ENCODE peak calls at places on chromosomes 4 and X, in four cellular contexts. J, O, S and D are unnamed samples.
A peak's percentile ranks its signal among the peaks of the same experiment; 100 is the strongest.

GRCh38 chrX:69424161-69424560 is 80.0 kb upstream of the NALF2 start:
- DNase-seq in S (no peak), O (no peak), J (no peak), D (no peak)

GRCh38 chrX:39301041-39301440 is 499.8 kb downstream of the MID1IP1 start:
- DNase-seq in S (no peak), J (no peak), O (no peak), D (no peak)

GRCh38 chr4:34250562-34250961 is 1993.8 kb downstream of the ARAP2 start:
- DNase-seq in S (peak; percentile 4), J (no peak), O (no peak), D (no peak)

GRCh38 chr4:47122592-47123291 is 91.4 kb downstream of the GABRB1 start:
- DNase-seq in S (peak; percentile 35), O (peak; percentile 4), J (no peak), D (no peak)

GRCh38 chrX:3950373-3950772 is 236.9 kb upstream of the PRKX start:
- DNase-seq in O (no peak), S (peak; percentile 56), J (no peak), D (no peak)

GRCh38 chr4:140659935-140660710 is 91.4 kb upstream of the UCP1 start:
- DNase-seq in J (no peak), S (no peak), O (no peak), D (no peak)

GRCh38 chr4:112329672-112330372 is 32.7 kb downstream of the ALPK1 start:
- DNase-seq in S (no peak), J (no peak), O (no peak), D (no peak)

GRCh38 chr4:108192056-108192455 is 23.3 kb upstream of the LEF1 start:
- DNase-seq in J (no peak), S (no peak), O (no peak), D (no peak)

GRCh38 chrX:20521245-20521644 is 254.5 kb upstream of the RPS6KA3 start:
- DNase-seq in J (no peak), O (no peak), S (no peak), D (no peak)

GRCh38 chr4:158782539-158783360 is 13.9 kb downstream of the FNIP2 start:
- DNase-seq in O (no peak), J (no peak), S (no peak), D (no peak)

GRCh38 chrX:115058276-115058675 is 40.9 kb upstream of the IL13RA2 start:
- DNase-seq in O (peak; percentile 71), J (no peak), S (no peak), D (no peak)

GRCh38 chr4:77777135-77777777 is 41.9 kb downstream of the CNOT6L start:
- DNase-seq in J (no peak), O (no peak), S (no peak), D (no peak)

GRCh38 chr4:144589512-144589911 is 56.4 kb upstream of the HHIP start:
- DNase-seq in J (no peak), S (no peak), O (no peak), D (no peak)

GRCh38 chr4:8201341-8201781 is 2.3 kb downstream of the SH3TC1 start:
- DNase-seq in J (no peak), S (no peak), O (no peak), D (peak; percentile 59)

GRCh38 chr4:26033389-26033788 is 119.4 kb downstream of the SMIM20 start:
- DNase-seq in J (no peak), O (no peak), S (no peak), D (no peak)

GRCh38 chrX:48540015-48540350 is 469 bp downstream of the TBC1D25 start:
- DNase-seq in J (no peak), O (no peak), S (no peak), D (no peak)

GRCh38 chrX:45710081-45710801 is 509.6 kb upstream of the DIPK2B start:
- DNase-seq in J (no peak), O (peak; percentile 66), S (peak; percentile 81), D (no peak)

GRCh38 chrX:24229967-24230366 is 80.4 kb downstream of the ZFX start:
- DNase-seq in S (no peak), O (no peak), J (no peak), D (no peak)

GRCh38 chrX:115017455-115017854 is at the start of gene IL13RA2:
- DNase-seq in O (no peak), S (no peak), J (no peak), D (no peak)

GRCh38 chrX:97446298-97446882 is 562.7 kb downstream of the RPA4 start:
- DNase-seq in S (no peak), O (no peak), J (no peak), D (no peak)

GRCh38 chr4:5708171-5708828 is at the start of gene EVC2:
- DNase-seq in J (peak; percentile 82), S (no peak), O (peak; percentile 36), D (no peak)

GRCh38 chr4:1928356-1929235 is 57.4 kb downstream of the NSD2 start:
- DNase-seq in S (no peak), O (no peak), J (no peak), D (no peak)

GRCh38 chrX:155874571-155875244 is 6.4 kb upstream of the VAMP7 start:
- DNase-seq in J (no peak), S (no peak), O (no peak), D (no peak)

GRCh38 chrX:71118985-71119535 is 664 bp downstream of the MED12 start:
- DNase-seq in J (no peak), S (no peak), O (no peak), D (no peak)

GRCh38 chr4:60531790-60532189 is 668.3 kb upstream of the ADGRL3 start:
- DNase-seq in S (no peak), O (no peak), J (no peak), D (no peak)

GRCh38 chrX:9573282-9574106 is 108.6 kb downstream of the TBL1X start:
- DNase-seq in O (no peak), S (no peak), J (no peak), D (no peak)

GRCh38 chr4:188892837-188893236 is 753.6 kb downstream of the TRIML1 start:
- DNase-seq in S (no peak), J (no peak), O (no peak), D (no peak)

DNA sequence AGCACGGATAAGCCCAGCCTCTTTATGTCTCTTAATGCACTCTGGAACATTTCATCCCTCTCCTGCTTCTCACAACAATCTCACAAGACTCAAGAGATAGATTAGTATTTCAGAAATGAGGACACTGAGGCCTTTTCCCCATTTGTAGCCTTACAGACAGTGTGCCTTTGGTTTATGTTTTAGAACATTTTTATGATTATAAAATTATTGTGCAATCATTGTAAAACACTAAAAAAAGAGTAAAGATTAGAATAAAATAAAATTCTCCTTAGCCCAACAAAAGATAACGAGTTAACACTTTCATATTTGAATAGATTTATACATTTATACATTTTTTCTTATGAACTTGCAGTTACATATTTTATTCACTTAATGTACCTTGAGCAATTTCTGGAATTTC is 748.7 kb downstream of the TRIML1 start:
- DNase-seq in J (no peak), O (no peak), S (no peak), D (no peak)
- TF ChIP-seq CTCF in J (no peak), O (no peak), S (no peak), D (no peak)

GRCh38 chrX:35665311-35665710 is 132.8 kb upstream of the MAGEB16 start:
- DNase-seq in O (no peak), S (peak; percentile 9), J (no peak), D (no peak)

GRCh38 chrX:35664838-35665237 is 133.3 kb upstream of the MAGEB16 start:
- DNase-seq in O (no peak), J (no peak), S (peak; percentile 2), D (no peak)
- TF ChIP-seq CTCF in O (no peak), J (no peak), S (no peak), D (no peak)

DNA sequence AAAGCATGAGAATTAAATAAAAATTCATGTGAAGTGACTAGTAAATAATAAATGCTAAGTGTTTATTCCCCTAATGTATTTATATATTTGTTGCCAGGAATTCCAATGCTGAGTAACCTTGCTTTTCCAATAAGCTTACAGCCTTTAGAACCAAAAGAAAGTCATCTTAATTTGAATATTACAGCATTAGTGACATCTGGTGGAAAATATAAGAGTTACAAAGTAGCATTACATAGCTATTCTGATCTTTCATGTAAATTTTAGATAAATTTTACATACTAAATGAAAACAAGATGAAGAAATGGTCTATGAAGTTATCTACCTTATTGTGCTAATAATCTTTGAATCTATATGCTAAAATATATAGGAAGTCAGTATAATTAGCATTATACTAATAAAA is 10.4 kb downstream of the MAD2L1 start:
- DNase-seq in J (no peak), S (no peak), O (no peak), D (no peak)
- TF ChIP-seq CTCF in J (peak; percentile 12), S (no peak), O (peak; percentile 35), D (no peak)

DNA sequence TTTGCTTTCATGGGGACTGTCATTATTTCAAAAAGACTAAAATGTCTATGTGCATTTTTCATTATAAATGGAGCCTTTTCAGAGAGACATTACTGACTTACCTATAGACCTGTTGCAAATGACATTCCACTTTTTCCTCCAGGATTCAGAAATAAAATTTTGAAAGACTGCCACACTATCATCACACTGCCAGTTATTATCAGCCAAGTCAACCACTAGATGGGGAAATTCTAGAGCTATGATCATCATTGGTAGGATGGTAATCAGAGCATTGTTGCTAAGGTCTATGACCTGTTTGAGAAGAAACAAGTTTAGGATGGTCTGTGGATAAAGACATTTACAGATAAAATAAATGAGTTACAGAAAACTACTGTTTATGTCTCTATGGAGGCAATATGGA is 22.5 kb downstream of the LRRC66 start:
- DNase-seq in S (no peak), O (no peak), J (no peak), D (no peak)
- TF ChIP-seq CTCF in S (peak; percentile 28), O (no peak), J (no peak), D (no peak)

GRCh38 chr4:113689394-113689793 is 72.1 kb downstream of the CAMK2D start:
- DNase-seq in S (no peak), J (no peak), O (no peak), D (no peak)

GRCh38 chr4:113682730-113683129 is 78.8 kb downstream of the CAMK2D start:
- DNase-seq in S (no peak), O (no peak), J (no peak), D (no peak)

GRCh38 chr4:113683143-113683542 is 78.4 kb downstream of the CAMK2D start:
- DNase-seq in O (no peak), S (no peak), J (no peak), D (peak; percentile 33)

GRCh38 chr4:113686950-113687718 is 74.4 kb downstream of the CAMK2D start:
- DNase-seq in J (no peak), S (no peak), O (no peak), D (no peak)

DNA sequence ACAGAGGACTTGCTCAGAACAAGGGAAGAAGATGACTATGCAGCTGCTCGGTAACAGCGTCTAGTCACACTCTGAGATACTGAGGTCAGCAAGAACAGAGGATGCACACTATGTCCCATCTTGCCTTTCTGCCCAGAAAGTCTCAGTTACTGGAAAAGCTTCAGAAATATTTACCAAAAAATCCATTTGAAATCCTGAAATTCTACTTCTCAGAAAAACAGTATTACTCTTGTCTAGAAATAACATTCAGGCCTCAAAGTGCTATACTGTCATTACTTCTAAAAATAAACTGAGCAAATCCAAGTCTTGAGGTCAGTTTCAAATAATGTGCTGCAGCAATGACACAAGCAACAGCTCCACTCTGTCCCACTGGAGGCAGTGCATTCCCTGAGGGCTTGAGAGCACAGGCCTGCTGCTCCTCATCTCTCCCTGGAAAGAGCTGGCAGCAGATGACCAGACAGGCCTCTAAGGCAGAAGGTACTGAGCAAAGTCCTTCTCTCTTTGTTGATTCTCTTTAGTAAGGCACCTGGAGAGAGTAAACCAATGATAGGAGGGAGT is 76.9 kb downstream of the CAMK2D start:
- DNase-seq in O (no peak), S (no peak), J (peak; percentile 83), D (no peak)
- TF ChIP-seq CTCF in O (peak; percentile 29), S (peak; percentile 40), J (peak; percentile 56), D (no peak)